ENCODE peak calls at places on chromosome 18, in five cellular contexts. One of them, this sample, is unnamed.

GRCh38 chr18:10057808-10058791 is 144.3 kb downstream of the VAPA start:
- DNase-seq in astrocyte of the spinal cord: peak; percentile 80
- DNase-seq in CD8-positive, alpha-beta T cell: no peak
- DNase-seq in DND-41: no peak
- DNase-seq in bronchial epithelial cell: peak; percentile 74
- DNase-seq in this sample: no peak

GRCh38 chr18:49813071-49813320 is 337 bp downstream of the ACAA2 start:
- DNase-seq in bronchial epithelial cell: peak; percentile 20
- DNase-seq in DND-41: no peak
- DNase-seq in astrocyte of the spinal cord: peak; percentile 54
- DNase-seq in CD8-positive, alpha-beta T cell: no peak
- DNase-seq in this sample: peak; percentile 41

GRCh38 chr18:21179590-21180220 is 62.3 kb upstream of the GREB1L start:
- DNase-seq in bronchial epithelial cell: peak; percentile 44
- DNase-seq in CD8-positive, alpha-beta T cell: no peak
- DNase-seq in astrocyte of the spinal cord: peak; percentile 67
- DNase-seq in DND-41: peak; percentile 64
- DNase-seq in this sample: peak; percentile 63

GRCh38 chr18:41899535-41899934 is 55.5 kb upstream of the PIK3C3 start:
- DNase-seq in astrocyte of the spinal cord: no peak
- DNase-seq in CD8-positive, alpha-beta T cell: no peak
- DNase-seq in DND-41: no peak
- DNase-seq in bronchial epithelial cell: peak; percentile 30
- DNase-seq in this sample: no peak

GRCh38 chr18:75005622-75006021 is 203.3 kb downstream of the PTGR3 start:
- DNase-seq in bronchial epithelial cell: no peak
- DNase-seq in DND-41: no peak
- DNase-seq in CD8-positive, alpha-beta T cell: no peak
- DNase-seq in astrocyte of the spinal cord: no peak
- DNase-seq in this sample: no peak

GRCh38 chr18:23803755-23804154 is 114.5 kb downstream of the LAMA3 start:
- DNase-seq in CD8-positive, alpha-beta T cell: no peak
- DNase-seq in bronchial epithelial cell: no peak
- DNase-seq in astrocyte of the spinal cord: no peak
- DNase-seq in DND-41: no peak
- DNase-seq in this sample: no peak

GRCh38 chr18:11366410-11366809 is 217.0 kb upstream of the PIEZO2 start:
- DNase-seq in bronchial epithelial cell: no peak
- DNase-seq in astrocyte of the spinal cord: peak; percentile 71
- DNase-seq in DND-41: no peak
- DNase-seq in CD8-positive, alpha-beta T cell: no peak
- DNase-seq in this sample: no peak

GRCh38 chr18:46419391-46420141 is 237.5 kb downstream of the LOXHD1 start:
- DNase-seq in CD8-positive, alpha-beta T cell: no peak
- DNase-seq in bronchial epithelial cell: no peak
- DNase-seq in astrocyte of the spinal cord: no peak
- DNase-seq in DND-41: peak; percentile 66
- DNase-seq in this sample: no peak

GRCh38 chr18:62877448-62878221 is 162.3 kb downstream of the PHLPP1 start:
- DNase-seq in bronchial epithelial cell: no peak
- DNase-seq in CD8-positive, alpha-beta T cell: no peak
- DNase-seq in DND-41: no peak
- DNase-seq in astrocyte of the spinal cord: peak; percentile 54
- DNase-seq in this sample: no peak

GRCh38 chr18:777021-777420 is 35.0 kb downstream of the YES1 start:
- DNase-seq in astrocyte of the spinal cord: peak; percentile 24
- DNase-seq in bronchial epithelial cell: peak; percentile 4
- DNase-seq in DND-41: no peak
- DNase-seq in CD8-positive, alpha-beta T cell: no peak
- DNase-seq in this sample: no peak

GRCh38 chr18:37565985-37566478 is 434 bp upstream of the CELF4 start:
- DNase-seq in astrocyte of the spinal cord: peak; percentile 17
- DNase-seq in DND-41: no peak
- DNase-seq in CD8-positive, alpha-beta T cell: no peak
- DNase-seq in bronchial epithelial cell: peak; percentile 17
- DNase-seq in this sample: peak; percentile 79

DNA sequence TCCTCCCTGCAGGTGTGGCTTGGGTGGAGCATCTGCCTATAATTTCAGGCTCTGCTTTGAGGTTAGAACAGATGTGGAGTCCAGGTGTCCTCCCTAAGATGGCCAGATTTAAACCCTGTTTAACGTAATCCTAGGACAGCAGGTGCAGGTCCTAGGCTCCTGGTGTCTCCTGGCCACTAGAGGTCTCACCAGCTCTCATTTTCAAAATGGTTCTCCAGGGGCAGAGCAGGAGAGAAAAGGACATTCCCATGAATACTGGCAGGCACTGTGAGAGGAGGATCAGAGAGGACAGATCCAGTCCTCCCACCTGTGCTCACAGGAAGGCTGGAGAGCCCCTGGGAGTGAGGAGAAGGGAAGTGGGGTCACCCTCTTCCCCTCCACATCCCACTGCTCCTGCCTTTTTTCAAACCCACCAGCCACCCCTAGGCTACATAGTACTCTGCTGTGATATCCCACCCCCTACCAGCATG is 100.6 kb upstream of the SMAD2 start:
- DNase-seq in bronchial epithelial cell: peak; percentile 67
- DNase-seq in astrocyte of the spinal cord: peak; percentile 42
- DNase-seq in CD8-positive, alpha-beta T cell: no peak
- DNase-seq in DND-41: peak; percentile 29
- DNase-seq in this sample: peak; percentile 52
- TF ChIP-seq CTCF in bronchial epithelial cell: peak; percentile 81
- TF ChIP-seq CTCF in astrocyte of the spinal cord: peak; percentile 85
- TF ChIP-seq CTCF in CD8-positive, alpha-beta T cell: no peak
- TF ChIP-seq CTCF in DND-41: peak; percentile 78
- TF ChIP-seq CTCF in this sample: peak; percentile 72

GRCh38 chr18:67710639-67711038 is 194.1 kb upstream of the DSEL start:
- DNase-seq in DND-41: no peak
- DNase-seq in bronchial epithelial cell: peak; percentile 31
- DNase-seq in CD8-positive, alpha-beta T cell: no peak
- DNase-seq in astrocyte of the spinal cord: no peak
- DNase-seq in this sample: no peak

DNA sequence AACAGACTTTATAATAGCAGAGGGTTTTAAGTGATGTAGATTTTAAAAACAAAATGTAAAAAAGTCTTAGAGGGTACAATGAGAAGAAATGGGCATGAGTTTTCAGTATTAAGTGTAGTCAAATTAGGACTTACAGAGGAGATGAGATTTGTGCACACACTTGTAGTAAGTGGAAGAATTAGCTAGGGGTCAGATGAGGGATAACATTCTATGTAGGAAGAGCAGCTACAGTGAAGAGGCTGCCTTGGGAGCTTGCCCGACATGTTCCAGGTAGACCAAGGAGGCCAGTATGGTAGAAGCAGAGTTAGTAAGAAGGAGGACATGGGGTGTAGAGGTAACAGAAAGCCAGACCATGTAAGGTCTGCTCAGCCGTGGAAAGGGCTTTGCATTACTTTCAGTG is 189.2 kb upstream of the DSEL start:
- DNase-seq in astrocyte of the spinal cord: peak; percentile 9
- DNase-seq in CD8-positive, alpha-beta T cell: no peak
- DNase-seq in bronchial epithelial cell: peak; percentile 33
- DNase-seq in DND-41: no peak
- DNase-seq in this sample: no peak
- TF ChIP-seq CTCF in astrocyte of the spinal cord: peak; percentile 12
- TF ChIP-seq CTCF in CD8-positive, alpha-beta T cell: no peak
- TF ChIP-seq CTCF in bronchial epithelial cell: peak; percentile 14
- TF ChIP-seq CTCF in DND-41: no peak
- TF ChIP-seq CTCF in this sample: no peak

GRCh38 chr18:79924814-79925655 is 26.4 kb downstream of the SLC66A2 start:
- DNase-seq in astrocyte of the spinal cord: no peak
- DNase-seq in bronchial epithelial cell: no peak
- DNase-seq in CD8-positive, alpha-beta T cell: no peak
- DNase-seq in DND-41: no peak
- DNase-seq in this sample: no peak
- TF ChIP-seq CTCF in astrocyte of the spinal cord: no peak
- TF ChIP-seq CTCF in bronchial epithelial cell: no peak
- TF ChIP-seq CTCF in CD8-positive, alpha-beta T cell: no peak
- TF ChIP-seq CTCF in DND-41: no peak
- TF ChIP-seq CTCF in this sample: no peak

GRCh38 chr18:52722904-52723303 is 382.9 kb downstream of the DCC start:
- DNase-seq in DND-41: no peak
- DNase-seq in bronchial epithelial cell: no peak
- DNase-seq in CD8-positive, alpha-beta T cell: no peak
- DNase-seq in astrocyte of the spinal cord: no peak
- DNase-seq in this sample: no peak

GRCh38 chr18:52715421-52715820 is 375.4 kb downstream of the DCC start:
- DNase-seq in astrocyte of the spinal cord: no peak
- DNase-seq in DND-41: no peak
- DNase-seq in bronchial epithelial cell: no peak
- DNase-seq in CD8-positive, alpha-beta T cell: no peak
- DNase-seq in this sample: no peak

GRCh38 chr18:52715961-52716360 is 376.0 kb downstream of the DCC start:
- DNase-seq in bronchial epithelial cell: no peak
- DNase-seq in astrocyte of the spinal cord: no peak
- DNase-seq in CD8-positive, alpha-beta T cell: no peak
- DNase-seq in DND-41: no peak
- DNase-seq in this sample: no peak

GRCh38 chr18:52716926-52717325 is 376.9 kb downstream of the DCC start:
- DNase-seq in CD8-positive, alpha-beta T cell: no peak
- DNase-seq in bronchial epithelial cell: peak; percentile 14
- DNase-seq in astrocyte of the spinal cord: peak; percentile 53
- DNase-seq in DND-41: no peak
- DNase-seq in this sample: peak; percentile 13
- TF ChIP-seq CTCF in CD8-positive, alpha-beta T cell: no peak
- TF ChIP-seq CTCF in bronchial epithelial cell: peak; percentile 11
- TF ChIP-seq CTCF in astrocyte of the spinal cord: peak; percentile 31
- TF ChIP-seq CTCF in DND-41: no peak
- TF ChIP-seq CTCF in this sample: peak; percentile 20

GRCh38 chr18:70135604-70136003 is 69.9 kb downstream of the RTTN start:
- DNase-seq in astrocyte of the spinal cord: no peak
- DNase-seq in DND-41: no peak
- DNase-seq in bronchial epithelial cell: no peak
- DNase-seq in CD8-positive, alpha-beta T cell: no peak
- DNase-seq in this sample: no peak
- TF ChIP-seq CTCF in astrocyte of the spinal cord: no peak
- TF ChIP-seq CTCF in DND-41: no peak
- TF ChIP-seq CTCF in bronchial epithelial cell: no peak
- TF ChIP-seq CTCF in CD8-positive, alpha-beta T cell: no peak
- TF ChIP-seq CTCF in this sample: no peak

GRCh38 chr18:6875764-6876163 is 146.2 kb downstream of the ARHGAP28 start:
- DNase-seq in bronchial epithelial cell: no peak
- DNase-seq in astrocyte of the spinal cord: no peak
- DNase-seq in DND-41: no peak
- DNase-seq in CD8-positive, alpha-beta T cell: no peak
- DNase-seq in this sample: no peak

GRCh38 chr18:6876646-6877045 is 147.1 kb downstream of the ARHGAP28 start:
- DNase-seq in DND-41: no peak
- DNase-seq in astrocyte of the spinal cord: peak; percentile 83
- DNase-seq in bronchial epithelial cell: no peak
- DNase-seq in CD8-positive, alpha-beta T cell: no peak
- DNase-seq in this sample: no peak

GRCh38 chr18:6873352-6873751 is 143.8 kb downstream of the ARHGAP28 start:
- DNase-seq in astrocyte of the spinal cord: no peak
- DNase-seq in CD8-positive, alpha-beta T cell: no peak
- DNase-seq in bronchial epithelial cell: no peak
- DNase-seq in DND-41: no peak
- DNase-seq in this sample: no peak

GRCh38 chr18:6877288-6877687 is 147.8 kb downstream of the ARHGAP28 start:
- DNase-seq in CD8-positive, alpha-beta T cell: no peak
- DNase-seq in bronchial epithelial cell: no peak
- DNase-seq in DND-41: no peak
- DNase-seq in astrocyte of the spinal cord: no peak
- DNase-seq in this sample: no peak

GRCh38 chr18:6874316-6874715 is 144.8 kb downstream of the ARHGAP28 start:
- DNase-seq in CD8-positive, alpha-beta T cell: no peak
- DNase-seq in DND-41: no peak
- DNase-seq in bronchial epithelial cell: no peak
- DNase-seq in astrocyte of the spinal cord: no peak
- DNase-seq in this sample: no peak
- TF ChIP-seq CTCF in CD8-positive, alpha-beta T cell: no peak
- TF ChIP-seq CTCF in DND-41: no peak
- TF ChIP-seq CTCF in bronchial epithelial cell: no peak
- TF ChIP-seq CTCF in astrocyte of the spinal cord: no peak
- TF ChIP-seq CTCF in this sample: no peak